ENCODE peak calls at places on chromosome 19, in ten cellular contexts. One of them, this sample, is unnamed.

GRCh38 chr19:18346091-18346490 is 5.7 kb downstream of the PGPEP1 start:
- DNase-seq in stimulated activated CD4-positive, alpha-beta T cell treated with anti-CD3 and anti-CD28 coated beads, Interleukin-4, amount 100 ng/mL, for 1 hour: no peak
- DNase-seq in activated gamma-delta T cell treated with Interleukin-2 at 50 U/mL for 16 hours: no peak
- DNase-seq in fibroblast of mammary gland: no peak
- DNase-seq in activated T-cell treated with anti-CD3 and anti-CD28 coated beads for 1 hour: no peak
- DNase-seq in stimulated activated CD8-positive, alpha-beta memory T cell treated with anti-CD3 and anti-CD28 coated beads, Interleukin-7, amount 100 ng/mL, for 1 hour: no peak
- DNase-seq in cerebellum: no peak
- DNase-seq in activated CD4-positive, alpha-beta T cell treated with anti-CD3 and anti-CD28 coated beads for 36 hours: no peak
- DNase-seq in left cardiac atrium: no peak
- DNase-seq in NCI-H1092: no peak
- DNase-seq in this sample: no peak

GRCh38 chr19:2221918-2222317 is 14.2 kb downstream of the PLEKHJ1 start:
- DNase-seq in stimulated activated CD4-positive, alpha-beta T cell treated with anti-CD3 and anti-CD28 coated beads, Interleukin-4, amount 100 ng/mL, for 1 hour: no peak
- DNase-seq in activated gamma-delta T cell treated with Interleukin-2 at 50 U/mL for 16 hours: no peak
- DNase-seq in fibroblast of mammary gland: no peak
- DNase-seq in activated T-cell treated with anti-CD3 and anti-CD28 coated beads for 1 hour: no peak
- DNase-seq in stimulated activated CD8-positive, alpha-beta memory T cell treated with anti-CD3 and anti-CD28 coated beads, Interleukin-7, amount 100 ng/mL, for 1 hour: no peak
- DNase-seq in cerebellum: no peak
- DNase-seq in activated CD4-positive, alpha-beta T cell treated with anti-CD3 and anti-CD28 coated beads for 36 hours: no peak
- DNase-seq in left cardiac atrium: no peak
- DNase-seq in NCI-H1092: no peak
- DNase-seq in this sample: no peak

GRCh38 chr19:37979547-37980082 is 72.6 kb downstream of the SIPA1L3 start:
- DNase-seq in stimulated activated CD4-positive, alpha-beta T cell treated with anti-CD3 and anti-CD28 coated beads, Interleukin-4, amount 100 ng/mL, for 1 hour: no peak
- DNase-seq in activated gamma-delta T cell treated with Interleukin-2 at 50 U/mL for 16 hours: no peak
- DNase-seq in fibroblast of mammary gland: no peak
- DNase-seq in activated T-cell treated with anti-CD3 and anti-CD28 coated beads for 1 hour: no peak
- DNase-seq in stimulated activated CD8-positive, alpha-beta memory T cell treated with anti-CD3 and anti-CD28 coated beads, Interleukin-7, amount 100 ng/mL, for 1 hour: no peak
- DNase-seq in cerebellum: no peak
- DNase-seq in activated CD4-positive, alpha-beta T cell treated with anti-CD3 and anti-CD28 coated beads for 36 hours: no peak
- DNase-seq in left cardiac atrium: no peak
- DNase-seq in NCI-H1092: no peak
- DNase-seq in this sample: no peak

GRCh38 chr19:34298891-34299510 is 44.6 kb downstream of the GARRE1 start:
- DNase-seq in stimulated activated CD4-positive, alpha-beta T cell treated with anti-CD3 and anti-CD28 coated beads, Interleukin-4, amount 100 ng/mL, for 1 hour: no peak
- DNase-seq in activated gamma-delta T cell treated with Interleukin-2 at 50 U/mL for 16 hours: no peak
- DNase-seq in fibroblast of mammary gland: no peak
- DNase-seq in activated T-cell treated with anti-CD3 and anti-CD28 coated beads for 1 hour: no peak
- DNase-seq in stimulated activated CD8-positive, alpha-beta memory T cell treated with anti-CD3 and anti-CD28 coated beads, Interleukin-7, amount 100 ng/mL, for 1 hour: no peak
- DNase-seq in cerebellum: no peak
- DNase-seq in activated CD4-positive, alpha-beta T cell treated with anti-CD3 and anti-CD28 coated beads for 36 hours: no peak
- DNase-seq in left cardiac atrium: no peak
- DNase-seq in NCI-H1092: no peak
- DNase-seq in this sample: no peak

GRCh38 chr19:12090807-12091206 is 26.3 kb downstream of the ZNF844 start:
- DNase-seq in stimulated activated CD4-positive, alpha-beta T cell treated with anti-CD3 and anti-CD28 coated beads, Interleukin-4, amount 100 ng/mL, for 1 hour: peak
- DNase-seq in activated gamma-delta T cell treated with Interleukin-2 at 50 U/mL for 16 hours: peak
- DNase-seq in fibroblast of mammary gland: peak
- DNase-seq in activated T-cell treated with anti-CD3 and anti-CD28 coated beads for 1 hour: peak
- DNase-seq in stimulated activated CD8-positive, alpha-beta memory T cell treated with anti-CD3 and anti-CD28 coated beads, Interleukin-7, amount 100 ng/mL, for 1 hour: peak
- DNase-seq in cerebellum: no peak
- DNase-seq in activated CD4-positive, alpha-beta T cell treated with anti-CD3 and anti-CD28 coated beads for 36 hours: peak
- DNase-seq in left cardiac atrium: peak
- DNase-seq in NCI-H1092: peak
- DNase-seq in this sample: no peak

GRCh38 chr19:402786-403185 is 6.2 kb downstream of the C2CD4C start:
- DNase-seq in stimulated activated CD4-positive, alpha-beta T cell treated with anti-CD3 and anti-CD28 coated beads, Interleukin-4, amount 100 ng/mL, for 1 hour: no peak
- DNase-seq in activated gamma-delta T cell treated with Interleukin-2 at 50 U/mL for 16 hours: no peak
- DNase-seq in fibroblast of mammary gland: no peak
- DNase-seq in activated T-cell treated with anti-CD3 and anti-CD28 coated beads for 1 hour: no peak
- DNase-seq in stimulated activated CD8-positive, alpha-beta memory T cell treated with anti-CD3 and anti-CD28 coated beads, Interleukin-7, amount 100 ng/mL, for 1 hour: no peak
- DNase-seq in cerebellum: no peak
- DNase-seq in activated CD4-positive, alpha-beta T cell treated with anti-CD3 and anti-CD28 coated beads for 36 hours: no peak
- DNase-seq in left cardiac atrium: no peak
- DNase-seq in NCI-H1092: no peak
- DNase-seq in this sample: no peak

GRCh38 chr19:19062454-19063182 is 1.2 kb upstream of the SLC25A42 start:
- DNase-seq in stimulated activated CD4-positive, alpha-beta T cell treated with anti-CD3 and anti-CD28 coated beads, Interleukin-4, amount 100 ng/mL, for 1 hour: peak
- DNase-seq in activated gamma-delta T cell treated with Interleukin-2 at 50 U/mL for 16 hours: no peak
- DNase-seq in fibroblast of mammary gland: peak
- DNase-seq in activated T-cell treated with anti-CD3 and anti-CD28 coated beads for 1 hour: no peak
- DNase-seq in stimulated activated CD8-positive, alpha-beta memory T cell treated with anti-CD3 and anti-CD28 coated beads, Interleukin-7, amount 100 ng/mL, for 1 hour: no peak
- DNase-seq in cerebellum: no peak
- DNase-seq in activated CD4-positive, alpha-beta T cell treated with anti-CD3 and anti-CD28 coated beads for 36 hours: peak
- DNase-seq in left cardiac atrium: no peak
- DNase-seq in NCI-H1092: no peak
- DNase-seq in this sample: no peak

GRCh38 chr19:15248648-15249559 is 16.7 kb upstream of the EPHX3 start:
- DNase-seq in stimulated activated CD4-positive, alpha-beta T cell treated with anti-CD3 and anti-CD28 coated beads, Interleukin-4, amount 100 ng/mL, for 1 hour: no peak
- DNase-seq in activated gamma-delta T cell treated with Interleukin-2 at 50 U/mL for 16 hours: no peak
- DNase-seq in fibroblast of mammary gland: peak
- DNase-seq in activated T-cell treated with anti-CD3 and anti-CD28 coated beads for 1 hour: no peak
- DNase-seq in stimulated activated CD8-positive, alpha-beta memory T cell treated with anti-CD3 and anti-CD28 coated beads, Interleukin-7, amount 100 ng/mL, for 1 hour: no peak
- DNase-seq in cerebellum: no peak
- DNase-seq in activated CD4-positive, alpha-beta T cell treated with anti-CD3 and anti-CD28 coated beads for 36 hours: no peak
- DNase-seq in left cardiac atrium: peak
- DNase-seq in NCI-H1092: no peak
- DNase-seq in this sample: no peak

GRCh38 chr19:29690842-29691241 is 24.2 kb downstream of the C19orf12 start:
- DNase-seq in stimulated activated CD4-positive, alpha-beta T cell treated with anti-CD3 and anti-CD28 coated beads, Interleukin-4, amount 100 ng/mL, for 1 hour: peak
- DNase-seq in activated gamma-delta T cell treated with Interleukin-2 at 50 U/mL for 16 hours: peak
- DNase-seq in fibroblast of mammary gland: peak
- DNase-seq in activated T-cell treated with anti-CD3 and anti-CD28 coated beads for 1 hour: no peak
- DNase-seq in stimulated activated CD8-positive, alpha-beta memory T cell treated with anti-CD3 and anti-CD28 coated beads, Interleukin-7, amount 100 ng/mL, for 1 hour: no peak
- DNase-seq in cerebellum: no peak
- DNase-seq in activated CD4-positive, alpha-beta T cell treated with anti-CD3 and anti-CD28 coated beads for 36 hours: peak
- DNase-seq in left cardiac atrium: no peak
- DNase-seq in NCI-H1092: no peak
- DNase-seq in this sample: no peak

GRCh38 chr19:6590458-6591319 is at the start of gene CD70:
- DNase-seq in stimulated activated CD4-positive, alpha-beta T cell treated with anti-CD3 and anti-CD28 coated beads, Interleukin-4, amount 100 ng/mL, for 1 hour: peak
- DNase-seq in activated gamma-delta T cell treated with Interleukin-2 at 50 U/mL for 16 hours: peak
- DNase-seq in fibroblast of mammary gland: no peak
- DNase-seq in activated T-cell treated with anti-CD3 and anti-CD28 coated beads for 1 hour: peak
- DNase-seq in stimulated activated CD8-positive, alpha-beta memory T cell treated with anti-CD3 and anti-CD28 coated beads, Interleukin-7, amount 100 ng/mL, for 1 hour: peak
- DNase-seq in cerebellum: no peak
- DNase-seq in activated CD4-positive, alpha-beta T cell treated with anti-CD3 and anti-CD28 coated beads for 36 hours: peak
- DNase-seq in left cardiac atrium: no peak
- DNase-seq in NCI-H1092: no peak
- DNase-seq in this sample: no peak

GRCh38 chr19:13089139-13089856 is 13.4 kb downstream of the LYL1 start:
- DNase-seq in stimulated activated CD4-positive, alpha-beta T cell treated with anti-CD3 and anti-CD28 coated beads, Interleukin-4, amount 100 ng/mL, for 1 hour: no peak
- DNase-seq in activated gamma-delta T cell treated with Interleukin-2 at 50 U/mL for 16 hours: no peak
- DNase-seq in fibroblast of mammary gland: no peak
- DNase-seq in activated T-cell treated with anti-CD3 and anti-CD28 coated beads for 1 hour: no peak
- DNase-seq in stimulated activated CD8-positive, alpha-beta memory T cell treated with anti-CD3 and anti-CD28 coated beads, Interleukin-7, amount 100 ng/mL, for 1 hour: no peak
- DNase-seq in cerebellum: no peak
- DNase-seq in activated CD4-positive, alpha-beta T cell treated with anti-CD3 and anti-CD28 coated beads for 36 hours: peak
- DNase-seq in left cardiac atrium: no peak
- DNase-seq in NCI-H1092: no peak
- DNase-seq in this sample: no peak

GRCh38 chr19:55546822-55547614 is 1.7 kb upstream of the SBK3 start:
- DNase-seq in stimulated activated CD4-positive, alpha-beta T cell treated with anti-CD3 and anti-CD28 coated beads, Interleukin-4, amount 100 ng/mL, for 1 hour: no peak
- DNase-seq in activated gamma-delta T cell treated with Interleukin-2 at 50 U/mL for 16 hours: no peak
- DNase-seq in fibroblast of mammary gland: peak
- DNase-seq in activated T-cell treated with anti-CD3 and anti-CD28 coated beads for 1 hour: no peak
- DNase-seq in stimulated activated CD8-positive, alpha-beta memory T cell treated with anti-CD3 and anti-CD28 coated beads, Interleukin-7, amount 100 ng/mL, for 1 hour: no peak
- DNase-seq in cerebellum: no peak
- DNase-seq in activated CD4-positive, alpha-beta T cell treated with anti-CD3 and anti-CD28 coated beads for 36 hours: peak
- DNase-seq in left cardiac atrium: peak
- DNase-seq in NCI-H1092: no peak
- DNase-seq in this sample: no peak

GRCh38 chr19:4910594-4911273 is 1.4 kb downstream of the UHRF1 start:
- DNase-seq in stimulated activated CD4-positive, alpha-beta T cell treated with anti-CD3 and anti-CD28 coated beads, Interleukin-4, amount 100 ng/mL, for 1 hour: peak
- DNase-seq in activated gamma-delta T cell treated with Interleukin-2 at 50 U/mL for 16 hours: no peak
- DNase-seq in fibroblast of mammary gland: peak
- DNase-seq in activated T-cell treated with anti-CD3 and anti-CD28 coated beads for 1 hour: no peak
- DNase-seq in stimulated activated CD8-positive, alpha-beta memory T cell treated with anti-CD3 and anti-CD28 coated beads, Interleukin-7, amount 100 ng/mL, for 1 hour: no peak
- DNase-seq in cerebellum: no peak
- DNase-seq in activated CD4-positive, alpha-beta T cell treated with anti-CD3 and anti-CD28 coated beads for 36 hours: peak
- DNase-seq in left cardiac atrium: no peak
- DNase-seq in NCI-H1092: no peak
- DNase-seq in this sample: no peak

GRCh38 chr19:50549059-50549926 is 18.9 kb downstream of the LRRC4B start:
- DNase-seq in stimulated activated CD4-positive, alpha-beta T cell treated with anti-CD3 and anti-CD28 coated beads, Interleukin-4, amount 100 ng/mL, for 1 hour: no peak
- DNase-seq in activated gamma-delta T cell treated with Interleukin-2 at 50 U/mL for 16 hours: no peak
- DNase-seq in fibroblast of mammary gland: no peak
- DNase-seq in activated T-cell treated with anti-CD3 and anti-CD28 coated beads for 1 hour: no peak
- DNase-seq in stimulated activated CD8-positive, alpha-beta memory T cell treated with anti-CD3 and anti-CD28 coated beads, Interleukin-7, amount 100 ng/mL, for 1 hour: no peak
- DNase-seq in cerebellum: no peak
- DNase-seq in activated CD4-positive, alpha-beta T cell treated with anti-CD3 and anti-CD28 coated beads for 36 hours: no peak
- DNase-seq in left cardiac atrium: no peak
- DNase-seq in NCI-H1092: no peak
- DNase-seq in this sample: no peak

GRCh38 chr19:16376649-16377048 is 52.0 kb downstream of the KLF2 start:
- DNase-seq in stimulated activated CD4-positive, alpha-beta T cell treated with anti-CD3 and anti-CD28 coated beads, Interleukin-4, amount 100 ng/mL, for 1 hour: peak
- DNase-seq in activated gamma-delta T cell treated with Interleukin-2 at 50 U/mL for 16 hours: peak
- DNase-seq in fibroblast of mammary gland: no peak
- DNase-seq in activated T-cell treated with anti-CD3 and anti-CD28 coated beads for 1 hour: no peak
- DNase-seq in stimulated activated CD8-positive, alpha-beta memory T cell treated with anti-CD3 and anti-CD28 coated beads, Interleukin-7, amount 100 ng/mL, for 1 hour: no peak
- DNase-seq in cerebellum: no peak
- DNase-seq in activated CD4-positive, alpha-beta T cell treated with anti-CD3 and anti-CD28 coated beads for 36 hours: peak
- DNase-seq in left cardiac atrium: no peak
- DNase-seq in NCI-H1092: no peak
- DNase-seq in this sample: no peak

GRCh38 chr19:32041681-32042292 is 303.6 kb upstream of the ZNF507 start:
- DNase-seq in stimulated activated CD4-positive, alpha-beta T cell treated with anti-CD3 and anti-CD28 coated beads, Interleukin-4, amount 100 ng/mL, for 1 hour: peak
- DNase-seq in activated gamma-delta T cell treated with Interleukin-2 at 50 U/mL for 16 hours: no peak
- DNase-seq in fibroblast of mammary gland: peak
- DNase-seq in activated T-cell treated with anti-CD3 and anti-CD28 coated beads for 1 hour: no peak
- DNase-seq in stimulated activated CD8-positive, alpha-beta memory T cell treated with anti-CD3 and anti-CD28 coated beads, Interleukin-7, amount 100 ng/mL, for 1 hour: no peak
- DNase-seq in cerebellum: peak
- DNase-seq in activated CD4-positive, alpha-beta T cell treated with anti-CD3 and anti-CD28 coated beads for 36 hours: peak
- DNase-seq in left cardiac atrium: peak
- DNase-seq in NCI-H1092: no peak
- DNase-seq in this sample: peak

GRCh38 chr19:41933693-41934426 is 5.6 kb upstream of the ERFL start:
- DNase-seq in stimulated activated CD4-positive, alpha-beta T cell treated with anti-CD3 and anti-CD28 coated beads, Interleukin-4, amount 100 ng/mL, for 1 hour: no peak
- DNase-seq in activated gamma-delta T cell treated with Interleukin-2 at 50 U/mL for 16 hours: no peak
- DNase-seq in fibroblast of mammary gland: no peak
- DNase-seq in activated T-cell treated with anti-CD3 and anti-CD28 coated beads for 1 hour: no peak
- DNase-seq in stimulated activated CD8-positive, alpha-beta memory T cell treated with anti-CD3 and anti-CD28 coated beads, Interleukin-7, amount 100 ng/mL, for 1 hour: no peak
- DNase-seq in cerebellum: no peak
- DNase-seq in activated CD4-positive, alpha-beta T cell treated with anti-CD3 and anti-CD28 coated beads for 36 hours: no peak
- DNase-seq in left cardiac atrium: no peak
- DNase-seq in NCI-H1092: no peak
- DNase-seq in this sample: no peak

GRCh38 chr19:41898235-41898634 is 15.3 kb downstream of the ARHGEF1 start:
- DNase-seq in stimulated activated CD4-positive, alpha-beta T cell treated with anti-CD3 and anti-CD28 coated beads, Interleukin-4, amount 100 ng/mL, for 1 hour: no peak
- DNase-seq in activated gamma-delta T cell treated with Interleukin-2 at 50 U/mL for 16 hours: no peak
- DNase-seq in fibroblast of mammary gland: no peak
- DNase-seq in activated T-cell treated with anti-CD3 and anti-CD28 coated beads for 1 hour: no peak
- DNase-seq in stimulated activated CD8-positive, alpha-beta memory T cell treated with anti-CD3 and anti-CD28 coated beads, Interleukin-7, amount 100 ng/mL, for 1 hour: no peak
- DNase-seq in cerebellum: no peak
- DNase-seq in activated CD4-positive, alpha-beta T cell treated with anti-CD3 and anti-CD28 coated beads for 36 hours: no peak
- DNase-seq in left cardiac atrium: no peak
- DNase-seq in NCI-H1092: no peak
- DNase-seq in this sample: no peak

GRCh38 chr19:27779953-27780352 is 1433.0 kb downstream of the UQCRFS1 start:
- DNase-seq in stimulated activated CD4-positive, alpha-beta T cell treated with anti-CD3 and anti-CD28 coated beads, Interleukin-4, amount 100 ng/mL, for 1 hour: no peak
- DNase-seq in activated gamma-delta T cell treated with Interleukin-2 at 50 U/mL for 16 hours: no peak
- DNase-seq in fibroblast of mammary gland: no peak
- DNase-seq in activated T-cell treated with anti-CD3 and anti-CD28 coated beads for 1 hour: no peak
- DNase-seq in stimulated activated CD8-positive, alpha-beta memory T cell treated with anti-CD3 and anti-CD28 coated beads, Interleukin-7, amount 100 ng/mL, for 1 hour: no peak
- DNase-seq in cerebellum: no peak
- DNase-seq in activated CD4-positive, alpha-beta T cell treated with anti-CD3 and anti-CD28 coated beads for 36 hours: no peak
- DNase-seq in left cardiac atrium: no peak
- DNase-seq in NCI-H1092: no peak
- DNase-seq in this sample: no peak

GRCh38 chr19:57708641-57709354 is at the start of gene ZNF154:
- DNase-seq in stimulated activated CD4-positive, alpha-beta T cell treated with anti-CD3 and anti-CD28 coated beads, Interleukin-4, amount 100 ng/mL, for 1 hour: peak
- DNase-seq in activated gamma-delta T cell treated with Interleukin-2 at 50 U/mL for 16 hours: peak
- DNase-seq in fibroblast of mammary gland: peak
- DNase-seq in activated T-cell treated with anti-CD3 and anti-CD28 coated beads for 1 hour: peak
- DNase-seq in stimulated activated CD8-positive, alpha-beta memory T cell treated with anti-CD3 and anti-CD28 coated beads, Interleukin-7, amount 100 ng/mL, for 1 hour: no peak
- DNase-seq in cerebellum: peak
- DNase-seq in activated CD4-positive, alpha-beta T cell treated with anti-CD3 and anti-CD28 coated beads for 36 hours: peak
- DNase-seq in left cardiac atrium: peak
- DNase-seq in NCI-H1092: no peak
- DNase-seq in this sample: no peak

GRCh38 chr19:8441725-8442544 is 2.8 kb upstream of the HNRNPM start:
- DNase-seq in stimulated activated CD4-positive, alpha-beta T cell treated with anti-CD3 and anti-CD28 coated beads, Interleukin-4, amount 100 ng/mL, for 1 hour: no peak
- DNase-seq in activated gamma-delta T cell treated with Interleukin-2 at 50 U/mL for 16 hours: no peak
- DNase-seq in fibroblast of mammary gland: no peak
- DNase-seq in activated T-cell treated with anti-CD3 and anti-CD28 coated beads for 1 hour: no peak
- DNase-seq in stimulated activated CD8-positive, alpha-beta memory T cell treated with anti-CD3 and anti-CD28 coated beads, Interleukin-7, amount 100 ng/mL, for 1 hour: no peak
- DNase-seq in cerebellum: no peak
- DNase-seq in activated CD4-positive, alpha-beta T cell treated with anti-CD3 and anti-CD28 coated beads for 36 hours: no peak
- DNase-seq in left cardiac atrium: no peak
- DNase-seq in NCI-H1092: no peak
- DNase-seq in this sample: no peak

GRCh38 chr19:56748443-56748842 is 76.9 kb upstream of the ZNF835 start:
- DNase-seq in stimulated activated CD4-positive, alpha-beta T cell treated with anti-CD3 and anti-CD28 coated beads, Interleukin-4, amount 100 ng/mL, for 1 hour: no peak
- DNase-seq in activated gamma-delta T cell treated with Interleukin-2 at 50 U/mL for 16 hours: no peak
- DNase-seq in fibroblast of mammary gland: peak
- DNase-seq in activated T-cell treated with anti-CD3 and anti-CD28 coated beads for 1 hour: no peak
- DNase-seq in stimulated activated CD8-positive, alpha-beta memory T cell treated with anti-CD3 and anti-CD28 coated beads, Interleukin-7, amount 100 ng/mL, for 1 hour: no peak
- DNase-seq in cerebellum: peak
- DNase-seq in activated CD4-positive, alpha-beta T cell treated with anti-CD3 and anti-CD28 coated beads for 36 hours: no peak
- DNase-seq in left cardiac atrium: no peak
- DNase-seq in NCI-H1092: no peak
- DNase-seq in this sample: no peak

GRCh38 chr19:11142528-11143171 is 12.9 kb downstream of the SPC24 start:
- DNase-seq in stimulated activated CD4-positive, alpha-beta T cell treated with anti-CD3 and anti-CD28 coated beads, Interleukin-4, amount 100 ng/mL, for 1 hour: no peak
- DNase-seq in activated gamma-delta T cell treated with Interleukin-2 at 50 U/mL for 16 hours: no peak
- DNase-seq in fibroblast of mammary gland: peak
- DNase-seq in activated T-cell treated with anti-CD3 and anti-CD28 coated beads for 1 hour: no peak
- DNase-seq in stimulated activated CD8-positive, alpha-beta memory T cell treated with anti-CD3 and anti-CD28 coated beads, Interleukin-7, amount 100 ng/mL, for 1 hour: no peak
- DNase-seq in cerebellum: no peak
- DNase-seq in activated CD4-positive, alpha-beta T cell treated with anti-CD3 and anti-CD28 coated beads for 36 hours: no peak
- DNase-seq in left cardiac atrium: peak
- DNase-seq in NCI-H1092: peak
- DNase-seq in this sample: no peak

GRCh38 chr19:3614858-3615505 is 8.3 kb upstream of the TBXA2R start:
- DNase-seq in stimulated activated CD4-positive, alpha-beta T cell treated with anti-CD3 and anti-CD28 coated beads, Interleukin-4, amount 100 ng/mL, for 1 hour: no peak
- DNase-seq in activated gamma-delta T cell treated with Interleukin-2 at 50 U/mL for 16 hours: no peak
- DNase-seq in fibroblast of mammary gland: no peak
- DNase-seq in activated T-cell treated with anti-CD3 and anti-CD28 coated beads for 1 hour: no peak
- DNase-seq in stimulated activated CD8-positive, alpha-beta memory T cell treated with anti-CD3 and anti-CD28 coated beads, Interleukin-7, amount 100 ng/mL, for 1 hour: no peak
- DNase-seq in cerebellum: no peak
- DNase-seq in activated CD4-positive, alpha-beta T cell treated with anti-CD3 and anti-CD28 coated beads for 36 hours: no peak
- DNase-seq in left cardiac atrium: no peak
- DNase-seq in NCI-H1092: no peak
- DNase-seq in this sample: no peak

GRCh38 chr19:17522988-17523872 is 11.8 kb downstream of the PGLS start:
- DNase-seq in stimulated activated CD4-positive, alpha-beta T cell treated with anti-CD3 and anti-CD28 coated beads, Interleukin-4, amount 100 ng/mL, for 1 hour: peak
- DNase-seq in activated gamma-delta T cell treated with Interleukin-2 at 50 U/mL for 16 hours: peak
- DNase-seq in fibroblast of mammary gland: no peak
- DNase-seq in activated T-cell treated with anti-CD3 and anti-CD28 coated beads for 1 hour: peak
- DNase-seq in stimulated activated CD8-positive, alpha-beta memory T cell treated with anti-CD3 and anti-CD28 coated beads, Interleukin-7, amount 100 ng/mL, for 1 hour: no peak
- DNase-seq in cerebellum: no peak
- DNase-seq in activated CD4-positive, alpha-beta T cell treated with anti-CD3 and anti-CD28 coated beads for 36 hours: peak
- DNase-seq in left cardiac atrium: peak
- DNase-seq in NCI-H1092: no peak
- DNase-seq in this sample: no peak

GRCh38 chr19:47542030-47542475 is 27.2 kb upstream of the NAPA start:
- DNase-seq in stimulated activated CD4-positive, alpha-beta T cell treated with anti-CD3 and anti-CD28 coated beads, Interleukin-4, amount 100 ng/mL, for 1 hour: no peak
- DNase-seq in activated gamma-delta T cell treated with Interleukin-2 at 50 U/mL for 16 hours: no peak
- DNase-seq in fibroblast of mammary gland: peak
- DNase-seq in activated T-cell treated with anti-CD3 and anti-CD28 coated beads for 1 hour: no peak
- DNase-seq in stimulated activated CD8-positive, alpha-beta memory T cell treated with anti-CD3 and anti-CD28 coated beads, Interleukin-7, amount 100 ng/mL, for 1 hour: no peak
- DNase-seq in cerebellum: no peak
- DNase-seq in activated CD4-positive, alpha-beta T cell treated with anti-CD3 and anti-CD28 coated beads for 36 hours: no peak
- DNase-seq in left cardiac atrium: no peak
- DNase-seq in NCI-H1092: no peak
- DNase-seq in this sample: no peak

GRCh38 chr19:28932446-28932845 is 280.5 kb downstream of the UQCRFS1 start:
- DNase-seq in stimulated activated CD4-positive, alpha-beta T cell treated with anti-CD3 and anti-CD28 coated beads, Interleukin-4, amount 100 ng/mL, for 1 hour: no peak
- DNase-seq in activated gamma-delta T cell treated with Interleukin-2 at 50 U/mL for 16 hours: no peak
- DNase-seq in fibroblast of mammary gland: no peak
- DNase-seq in activated T-cell treated with anti-CD3 and anti-CD28 coated beads for 1 hour: no peak
- DNase-seq in stimulated activated CD8-positive, alpha-beta memory T cell treated with anti-CD3 and anti-CD28 coated beads, Interleukin-7, amount 100 ng/mL, for 1 hour: no peak
- DNase-seq in cerebellum: no peak
- DNase-seq in activated CD4-positive, alpha-beta T cell treated with anti-CD3 and anti-CD28 coated beads for 36 hours: no peak
- DNase-seq in left cardiac atrium: no peak
- DNase-seq in NCI-H1092: no peak
- DNase-seq in this sample: no peak

This sample was measured in NCI-H1048.